ENCODE peak calls at places on chromosomes 3 and 15, in six cellular contexts. B is left ventricle myocardium inferior, P is neural crest cell, H is A549, J is astrocyte of the spinal cord, Q is stomach. K is an unnamed sample.

GRCh38 chr15:99306694-99307338 is 55.5 kb downstream of the LRRC28 start:
- DNase-seq in Q (peak; percentile 29), P (no peak), H (no peak), J (no peak), B (no peak), K (no peak)

GRCh38 chr3:173529062-173529711 is 131.6 kb downstream of the NLGN1 start:
- DNase-seq in B (no peak), P (no peak), Q (no peak), H (peak; percentile 42), J (no peak), K (peak; percentile 54)

GRCh38 chr3:178258121-178258520 is 278.1 kb upstream of the KCNMB2 start:
- DNase-seq in Q (no peak), B (no peak), J (no peak), P (no peak), H (no peak), K (no peak)

GRCh38 chr15:94478763-94479162 is 247.4 kb downstream of the MCTP2 start:
- DNase-seq in B (no peak), Q (no peak), H (no peak), J (no peak), P (no peak), K (no peak)

GRCh38 chr3:127074900-127075360 is 92.0 kb downstream of the PLXNA1 start:
- DNase-seq in P (no peak), B (no peak), H (no peak), J (peak; percentile 61), Q (no peak), K (no peak)

GRCh38 chr3:37987751-37988179 is 2.8 kb upstream of the VILL start:
- DNase-seq in P (no peak), J (no peak), B (no peak), H (no peak), Q (peak; percentile 64), K (no peak)

GRCh38 chr3:74139648-74140047 is 474.8 kb downstream of the CNTN3 start:
- DNase-seq in B (no peak), Q (no peak), H (no peak), P (no peak), J (no peak), K (no peak)

GRCh38 chr3:125163739-125164601 is 48.6 kb downstream of the SLC12A8 start:
- DNase-seq in H (peak; percentile 27), B (no peak), J (no peak), P (no peak), Q (peak; percentile 71), K (peak; percentile 63)

GRCh38 chr15:60760646-60761504 is 281.9 kb upstream of the ICE2 start:
- DNase-seq in P (no peak), J (peak; percentile 65), H (no peak), B (no peak), Q (no peak), K (no peak)

GRCh38 chr3:111668912-111669488 is 73.9 kb upstream of the ZBED2 start:
- DNase-seq in Q (no peak), J (peak; percentile 69), B (no peak), H (peak; percentile 72), P (no peak), K (no peak)

GRCh38 chr3:143901105-143901504 is 52.8 kb upstream of the SLC9A9 start:
- DNase-seq in B (no peak), Q (no peak), P (no peak), H (no peak), J (peak; percentile 34), K (no peak)

GRCh38 chr15:75043509-75044257 is 20.3 kb downstream of the PPCDC start:
- DNase-seq in J (peak; percentile 100), Q (peak; percentile 82), B (peak; percentile 98), P (no peak), H (peak; percentile 48), K (no peak)

GRCh38 chr3:10770981-10771380 is 45.0 kb upstream of the SLC6A11 start:
- DNase-seq in P (no peak), B (no peak), J (no peak), H (no peak), Q (no peak), K (no peak)

GRCh38 chr15:90064931-90065681 is 37.2 kb downstream of the IDH2 start:
- DNase-seq in J (no peak), Q (no peak), H (no peak), P (no peak), B (peak; percentile 80), K (no peak)

GRCh38 chr3:188531210-188531609 is 377.3 kb downstream of the LPP start:
- DNase-seq in B (no peak), P (no peak), H (no peak), J (peak; percentile 65), Q (no peak), K (no peak)

GRCh38 chr3:193452338-193452737 is 73.8 kb upstream of the ATP13A5 start:
- DNase-seq in B (no peak), H (no peak), P (no peak), J (no peak), Q (no peak), K (no peak)

GRCh38 chr15:30929064-30929669 is 25.5 kb downstream of the FAN1 start:
- DNase-seq in H (no peak), B (no peak), J (no peak), Q (no peak), P (no peak), K (no peak)

GRCh38 chr3:150743508-150743907 is 19.5 kb downstream of the SIAH2 start:
- DNase-seq in J (no peak), B (no peak), Q (no peak), H (peak; percentile 28), P (no peak), K (no peak)

DNA sequence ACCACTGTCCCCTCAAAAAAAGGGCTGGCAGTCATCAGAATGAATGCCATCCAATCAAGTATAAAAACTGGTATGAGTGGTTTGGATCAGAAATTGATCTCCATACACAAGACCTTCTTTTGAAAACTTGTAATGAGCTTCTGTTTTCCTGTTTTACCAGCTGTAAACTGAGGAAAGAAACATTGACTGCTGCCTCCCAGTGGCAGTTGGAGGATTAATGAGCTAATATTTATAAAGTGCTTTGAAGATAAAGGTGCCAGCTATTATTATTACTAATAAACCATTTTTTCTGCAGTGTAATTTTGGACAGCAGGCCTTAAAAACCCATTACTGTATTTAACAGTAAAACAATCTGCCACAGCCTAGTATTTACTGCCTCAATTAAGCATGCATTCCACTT is 11.4 kb downstream of the CHL1 start:
- DNase-seq in P (no peak), B (no peak), J (no peak), Q (no peak), H (no peak), K (no peak)
- TF ChIP-seq CTCF in P (no peak), B (peak; percentile 25), J (no peak), Q (no peak), H (no peak), K (no peak)

GRCh38 chr15:20340931-20341661 is 200.5 kb downstream of the GOLGA6L6 start:
- DNase-seq in Q (peak; percentile 67), P (peak; percentile 55), H (peak; percentile 35), J (peak; percentile 34), B (peak; percentile 71), K (no peak)
- TF ChIP-seq CTCF in Q (no peak), P (no peak), H (no peak), J (no peak), B (no peak), K (no peak)

DNA sequence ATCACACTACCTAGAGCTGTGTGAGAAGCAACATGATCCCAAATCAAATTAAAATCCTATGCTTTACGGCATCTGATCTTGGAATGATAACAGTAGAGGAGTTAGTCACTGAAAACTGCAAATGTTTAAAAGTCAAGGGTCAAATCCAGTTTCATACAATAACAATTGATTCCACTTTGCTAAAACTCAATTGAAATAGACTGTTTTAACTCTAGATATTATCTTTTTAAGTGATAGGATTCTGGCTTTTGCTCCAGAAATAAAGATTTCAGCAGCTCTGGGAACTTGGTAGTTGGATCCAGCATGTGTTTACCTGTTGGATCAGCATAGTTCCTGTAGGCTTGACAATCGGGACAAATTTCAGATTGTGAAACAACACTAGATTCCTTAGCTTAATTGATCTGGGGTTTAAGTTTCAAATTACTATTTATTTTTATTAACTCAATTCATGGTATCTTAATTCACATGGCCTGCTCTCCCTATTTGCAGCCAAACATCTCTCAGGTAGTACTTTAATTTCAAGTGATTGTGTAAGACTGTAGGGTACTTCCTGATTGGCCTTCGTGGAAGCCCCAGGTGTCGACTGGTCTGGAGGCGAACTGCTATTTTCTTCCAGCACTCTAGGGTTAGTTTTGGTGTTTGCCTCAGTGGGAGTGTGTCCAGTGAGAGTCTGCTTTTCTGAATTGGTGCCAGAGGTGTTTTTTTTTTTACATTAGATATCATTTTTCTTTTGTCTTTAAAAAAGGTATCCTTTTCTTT is 16.6 kb downstream of the NFKBIZ start:
- DNase-seq in Q (no peak), H (no peak), J (no peak), B (no peak), P (no peak), K (peak; percentile 28)
- TF ChIP-seq CTCF in Q (no peak), H (no peak), J (no peak), B (no peak), P (no peak), K (no peak)

GRCh38 chr15:48300038-48300437 is 31.2 kb upstream of the DUT start:
- DNase-seq in H (no peak), B (no peak), J (no peak), Q (no peak), P (no peak), K (no peak)
- TF ChIP-seq CTCF in H (no peak), B (no peak), J (no peak), Q (no peak), P (no peak), K (no peak)

GRCh38 chr3:94525039-94525438 is 462.2 kb downstream of the NSUN3 start:
- DNase-seq in P (peak; percentile 21), H (peak; percentile 5), Q (no peak), B (no peak), J (no peak), K (no peak)
- TF ChIP-seq CTCF in P (peak; percentile 64), H (no peak), Q (no peak), B (peak; percentile 54), J (peak; percentile 33), K (peak; percentile 36)

GRCh38 chr3:171526869-171527268 is 66.7 kb upstream of the TNIK start:
- DNase-seq in Q (no peak), B (no peak), H (no peak), P (no peak), J (peak; percentile 43), K (no peak)
- TF ChIP-seq CTCF in Q (no peak), B (no peak), H (no peak), P (no peak), J (no peak), K (no peak)

GRCh38 chr3:69948246-69948862 is 51.2 kb upstream of the SAMMSON start:
- DNase-seq in Q (no peak), H (peak; percentile 43), J (peak; percentile 62), P (no peak), B (no peak), K (peak; percentile 37)
- TF ChIP-seq CTCF in Q (no peak), H (peak; percentile 89), J (peak; percentile 47), P (peak; percentile 86), B (peak; percentile 68), K (peak; percentile 44)

DNA sequence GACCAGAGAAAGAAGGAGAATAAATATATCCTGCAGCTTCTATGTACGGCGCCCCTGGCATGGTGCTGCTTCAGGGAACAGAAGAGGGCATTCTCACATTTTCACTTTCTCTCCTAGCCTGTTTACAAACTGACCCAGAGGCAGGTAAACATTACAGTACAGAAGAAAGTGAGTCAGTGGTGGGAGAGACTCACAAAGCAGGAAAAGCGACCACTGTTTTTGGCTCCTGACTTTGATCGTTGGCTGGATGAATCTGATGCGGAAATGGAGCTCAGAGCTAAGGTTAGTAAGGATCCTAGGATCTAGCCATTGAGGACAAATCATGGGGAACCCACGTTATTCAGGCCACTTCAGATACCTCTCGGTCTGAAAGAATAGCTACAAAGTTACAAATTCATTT is 26.4 kb downstream of the HACD3 start:
- DNase-seq in B (no peak), Q (no peak), P (no peak), H (no peak), J (no peak), K (peak; percentile 74)
- TF ChIP-seq CTCF in B (no peak), Q (no peak), P (no peak), H (no peak), J (no peak), K (no peak)

K was measured in LNCaP clone FGC.